ENCODE peak calls at places on chromosomes 4 and X, in eight cellular contexts. K is A549, P is left ventricle myocardium inferior, Z is tibial nerve, G is HCT116, E is ovary, U is OCI-LY7, T is GM23338. R is an unnamed sample.

GRCh38 chr4:182212211-182212761 is 30.9 kb upstream of the TENM3 start:
- DNase-seq in K (no peak), P (no peak), Z (no peak), G (no peak), E (no peak), U (no peak), T (peak), R (no peak)

GRCh38 chrX:53441531-53442321 is 7.6 kb upstream of the HSD17B10 start:
- DNase-seq in K (peak), P (peak), Z (peak), G (peak), E (peak), U (no peak), T (peak), R (no peak)

GRCh38 chrX:49610718-49611310 is 12.0 kb downstream of the GAGE1 start:
- DNase-seq in K (no peak), P (no peak), Z (no peak), G (no peak), E (no peak), U (no peak), T (no peak), R (no peak)

GRCh38 chrX:107199491-107199890 is 6.7 kb downstream of the NUP62CL start:
- DNase-seq in K (no peak), P (no peak), Z (no peak), G (no peak), E (no peak), U (no peak), T (no peak), R (peak)

GRCh38 chr4:173878701-173879100 is 348.7 kb upstream of the HAND2 start:
- DNase-seq in K (peak), P (peak), Z (no peak), G (no peak), E (no peak), U (no peak), T (no peak), R (no peak)

GRCh38 chr4:93828332-93828829 is at the start of gene ATOH1:
- DNase-seq in K (peak), P (no peak), Z (no peak), G (peak), E (no peak), U (no peak), T (peak), R (no peak)

GRCh38 chr4:181078236-181078635 is 1165.0 kb upstream of the TENM3 start:
- DNase-seq in K (no peak), P (no peak), Z (no peak), G (no peak), E (no peak), U (no peak), T (no peak), R (peak)

GRCh38 chrX:46386511-46386910 is 158.7 kb downstream of the ZNF674 start:
- DNase-seq in K (no peak), P (no peak), Z (no peak), G (no peak), E (no peak), U (peak), T (no peak), R (no peak)

GRCh38 chr4:38694330-38694729 is 30.3 kb downstream of the KLF3 start:
- DNase-seq in K (no peak), P (no peak), Z (no peak), G (no peak), E (no peak), U (no peak), T (no peak), R (no peak)

GRCh38 chr4:73068496-73069337 is 799 bp downstream of the COX18 start:
- DNase-seq in K (peak), P (no peak), Z (no peak), G (no peak), E (no peak), U (peak), T (peak), R (peak)

GRCh38 chrX:20361890-20362262 is 95.2 kb upstream of the RPS6KA3 start:
- DNase-seq in K (peak), P (no peak), Z (peak), G (no peak), E (no peak), U (no peak), T (no peak), R (no peak)

GRCh38 chr4:87677731-87678130 is 27.7 kb downstream of the DMP1 start:
- DNase-seq in K (no peak), P (peak), Z (peak), G (no peak), E (peak), U (no peak), T (no peak), R (no peak)

GRCh38 chrX:101462892-101463291 is 22.4 kb upstream of the ARMCX4 start:
- DNase-seq in K (peak), P (no peak), Z (no peak), G (peak), E (no peak), U (peak), T (peak), R (no peak)

GRCh38 chr4:142353149-142353738 is 492.9 kb downstream of the INPP4B start:
- DNase-seq in K (peak), P (no peak), Z (no peak), G (peak), E (no peak), U (peak), T (peak), R (peak)

GRCh38 chr4:75831856-75832405 is 70.3 kb downstream of the PPEF2 start:
- DNase-seq in K (no peak), P (no peak), Z (peak), G (no peak), E (no peak), U (no peak), T (peak), R (no peak)

GRCh38 chr4:94352996-94353395 is 10.4 kb upstream of the HPGDS start:
- DNase-seq in K (no peak), P (no peak), Z (peak), G (no peak), E (no peak), U (no peak), T (no peak), R (no peak)

GRCh38 chr4:174406416-174406815 is 115.9 kb downstream of the HPGD start:
- DNase-seq in K (no peak), P (peak), Z (peak), G (no peak), E (no peak), U (no peak), T (no peak), R (no peak)

GRCh38 chrX:12563121-12563520 is 228.1 kb upstream of the PRPS2 start:
- DNase-seq in K (no peak), P (no peak), Z (no peak), G (no peak), E (no peak), U (no peak), T (no peak), R (no peak)

GRCh38 chr4:25505637-25505991 is 128.6 kb downstream of the ANAPC4 start:
- DNase-seq in K (no peak), P (no peak), Z (no peak), G (no peak), E (no peak), U (no peak), T (peak), R (no peak)

GRCh38 chrX:95427389-95427788 is 1257.3 kb upstream of the DIAPH2 start:
- DNase-seq in K (no peak), P (no peak), Z (no peak), G (no peak), E (no peak), U (no peak), T (no peak), R (no peak)

GRCh38 chr4:43374352-43374751 is 481.8 kb downstream of the GRXCR1 start:
- DNase-seq in K (no peak), P (no peak), Z (no peak), G (no peak), E (no peak), U (no peak), T (no peak), R (no peak)

GRCh38 chr4:88628746-88629145 is 36.5 kb downstream of the HERC3 start:
- DNase-seq in K (no peak), P (no peak), Z (no peak), G (no peak), E (no peak), U (no peak), T (no peak), R (no peak)

GRCh38 chr4:145178740-145179139 is 1.6 kb downstream of the OTUD4 start:
- DNase-seq in K (no peak), P (no peak), Z (no peak), G (no peak), E (no peak), U (peak), T (no peak), R (no peak)

GRCh38 chr4:156949373-156949814 is 22.2 kb downstream of the PDGFC start:
- DNase-seq in K (peak), P (no peak), Z (no peak), G (no peak), E (no peak), U (no peak), T (no peak), R (peak)

GRCh38 chr4:83378426-83378825 is 43.8 kb upstream of the HPSE start:
- DNase-seq in K (peak), P (no peak), Z (no peak), G (no peak), E (no peak), U (peak), T (peak), R (no peak)

GRCh38 chrX:16617382-16617781 is 32.6 kb upstream of the S100G start:
- DNase-seq in K (no peak), P (no peak), Z (no peak), G (no peak), E (no peak), U (no peak), T (no peak), R (no peak)

GRCh38 chr4:26048962-26049361 is 134.9 kb downstream of the SMIM20 start:
- DNase-seq in K (no peak), P (no peak), Z (peak), G (no peak), E (no peak), U (no peak), T (no peak), R (no peak)

GRCh38 chrX:134377537-134377936 is 82.4 kb upstream of the HPRT1 start:
- DNase-seq in K (peak), P (no peak), Z (no peak), G (no peak), E (no peak), U (peak), T (no peak), R (no peak)

GRCh38 chr4:85932371-85933305 is 427.2 kb downstream of the MAPK10 start:
- DNase-seq in K (no peak), P (no peak), Z (no peak), G (no peak), E (no peak), U (no peak), T (no peak), R (no peak)

GRCh38 chrX:30170900-30171299 is 44.5 kb upstream of the MAGEB2 start:
- DNase-seq in K (no peak), P (no peak), Z (no peak), G (no peak), E (no peak), U (no peak), T (no peak), R (no peak)

GRCh38 chr4:80446664-80447063 is 111.1 kb downstream of the CFAP299 start:
- DNase-seq in K (no peak), P (no peak), Z (no peak), G (no peak), E (no peak), U (no peak), T (no peak), R (no peak)

GRCh38 chrX:22666441-22666840 is 333.3 kb upstream of the DDX53 start:
- DNase-seq in K (peak), P (no peak), Z (no peak), G (peak), E (no peak), U (peak), T (peak), R (no peak)

GRCh38 chr4:108702960-108703359 is 52.6 kb downstream of the OSTC start:
- DNase-seq in K (no peak), P (no peak), Z (no peak), G (no peak), E (no peak), U (no peak), T (no peak), R (peak)

GRCh38 chrX:112636951-112637541 is 42.7 kb downstream of the LHFPL1 start:
- DNase-seq in K (no peak), P (no peak), Z (no peak), G (no peak), E (no peak), U (no peak), T (no peak), R (no peak)

GRCh38 chr4:87555751-87556619 is 26.8 kb upstream of the SPARCL1 start:
- DNase-seq in K (peak), P (no peak), Z (no peak), G (no peak), E (no peak), U (no peak), T (no peak), R (peak)

GRCh38 chrX:97563531-97564133 is 679.9 kb downstream of the RPA4 start:
- DNase-seq in K (no peak), P (peak), Z (peak), G (no peak), E (peak), U (peak), T (no peak), R (peak)

GRCh38 chr4:174061026-174061425 is 222.4 kb downstream of the FBXO8 start:
- DNase-seq in K (no peak), P (no peak), Z (no peak), G (no peak), E (no peak), U (no peak), T (no peak), R (no peak)

GRCh38 chr4:82394896-82395295 is 21.1 kb upstream of the HNRNPD start:
- DNase-seq in K (no peak), P (no peak), Z (no peak), G (no peak), E (no peak), U (no peak), T (no peak), R (peak)

GRCh38 chrX:46179748-46180147 is 365.5 kb downstream of the ZNF674 start:
- DNase-seq in K (no peak), P (no peak), Z (no peak), G (peak), E (no peak), U (no peak), T (no peak), R (no peak)

GRCh38 chr4:151678048-151678853 is 82.6 kb downstream of the GATB start:
- DNase-seq in K (no peak), P (no peak), Z (no peak), G (no peak), E (no peak), U (no peak), T (no peak), R (no peak)

GRCh38 chrX:122269243-122269781 is 914.8 kb upstream of the GRIA3 start:
- DNase-seq in K (no peak), P (no peak), Z (no peak), G (no peak), E (no peak), U (no peak), T (no peak), R (no peak)

GRCh38 chrX:122268353-122268752 is 915.7 kb upstream of the GRIA3 start:
- DNase-seq in K (no peak), P (no peak), Z (no peak), G (no peak), E (no peak), U (no peak), T (no peak), R (no peak)

GRCh38 chrX:122272011-122272410 is 912.1 kb upstream of the GRIA3 start:
- DNase-seq in K (no peak), P (no peak), Z (no peak), G (no peak), E (no peak), U (no peak), T (no peak), R (no peak)

DNA sequence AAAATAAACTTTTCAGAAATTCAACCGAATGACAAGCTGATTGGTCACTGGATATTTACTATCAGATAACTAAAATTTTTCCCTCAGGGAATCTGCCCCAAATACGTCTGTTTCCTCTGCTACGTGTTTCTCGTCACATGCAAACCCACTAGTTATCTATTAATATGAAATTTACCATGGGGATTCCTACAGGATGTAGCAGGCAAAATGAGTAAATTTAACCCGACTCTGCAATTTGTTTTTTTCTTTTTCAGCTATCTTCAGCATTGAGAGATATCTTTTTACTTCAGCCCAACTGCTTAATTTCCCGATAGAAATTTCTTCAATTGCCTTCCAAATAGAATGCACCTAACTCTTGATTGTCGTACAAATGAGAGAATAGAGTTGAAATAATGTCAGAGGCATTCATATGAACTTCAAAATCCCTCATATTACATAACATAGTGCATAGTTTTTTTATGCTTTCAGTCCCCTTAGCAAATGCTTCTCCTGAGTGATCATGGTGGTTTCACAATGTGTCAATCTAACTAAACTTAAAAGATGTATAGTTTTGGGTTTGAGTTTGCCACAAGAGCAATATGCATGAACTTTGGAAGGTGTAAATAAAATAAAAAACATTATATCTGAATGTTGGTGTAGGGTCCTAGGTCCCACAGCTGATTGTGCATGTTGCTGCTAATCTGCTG is 913.1 kb upstream of the GRIA3 start:
- DNase-seq in K (no peak), P (no peak), Z (no peak), G (no peak), E (no peak), U (no peak), T (no peak), R (no peak)
- H3K4me3 ChIP-seq in K (no peak), P (no peak), Z (no peak), G (no peak), E (no peak), U (no peak), T (no peak), R (no peak)

DNA sequence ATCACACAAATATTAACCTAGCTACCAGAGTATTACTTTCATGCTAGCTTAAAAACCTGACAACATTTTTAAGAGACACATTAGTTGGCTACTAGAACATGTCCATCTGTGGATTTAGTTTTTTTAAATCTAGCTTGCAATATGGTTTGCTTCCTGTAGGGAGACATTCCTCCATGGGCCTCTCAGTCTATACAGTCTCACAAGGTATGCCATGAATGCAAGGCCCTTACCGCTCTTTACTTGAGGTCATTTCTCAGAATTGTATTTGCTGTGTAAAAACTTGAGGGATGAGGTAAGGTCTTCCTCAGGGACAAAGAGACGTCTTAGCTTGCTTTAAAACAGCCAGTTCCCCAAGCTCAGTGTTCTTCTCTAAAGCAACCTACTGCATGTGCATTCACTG is 26.9 kb downstream of the UBA6 start:
- DNase-seq in K (peak), P (no peak), Z (no peak), G (no peak), E (no peak), U (no peak), T (peak), R (no peak)
- TF ChIP-seq CTCF in K (no peak), P (no peak), Z (no peak), G (no peak), E (no peak), U (peak), T (peak), R (no peak)

GRCh38 chr4:149923736-149924135 is 108.1 kb upstream of the IQCM start:
- DNase-seq in K (peak), P (no peak), Z (no peak), G (no peak), E (no peak), U (no peak), T (peak), R (no peak)
- H3K4me3 ChIP-seq in K (no peak), P (no peak), Z (no peak), G (no peak), E (no peak), U (no peak), T (no peak), R (no peak)

GRCh38 chrX:38717871-38718270 is 83.4 kb upstream of the MID1IP1 start:
- DNase-seq in K (peak), P (no peak), Z (no peak), G (peak), E (no peak), U (peak), T (peak), R (no peak)
- TF ChIP-seq CTCF in K (peak), P (peak), Z (no peak), G (peak), E (no peak), U (peak), T (peak), R (peak)

DNA sequence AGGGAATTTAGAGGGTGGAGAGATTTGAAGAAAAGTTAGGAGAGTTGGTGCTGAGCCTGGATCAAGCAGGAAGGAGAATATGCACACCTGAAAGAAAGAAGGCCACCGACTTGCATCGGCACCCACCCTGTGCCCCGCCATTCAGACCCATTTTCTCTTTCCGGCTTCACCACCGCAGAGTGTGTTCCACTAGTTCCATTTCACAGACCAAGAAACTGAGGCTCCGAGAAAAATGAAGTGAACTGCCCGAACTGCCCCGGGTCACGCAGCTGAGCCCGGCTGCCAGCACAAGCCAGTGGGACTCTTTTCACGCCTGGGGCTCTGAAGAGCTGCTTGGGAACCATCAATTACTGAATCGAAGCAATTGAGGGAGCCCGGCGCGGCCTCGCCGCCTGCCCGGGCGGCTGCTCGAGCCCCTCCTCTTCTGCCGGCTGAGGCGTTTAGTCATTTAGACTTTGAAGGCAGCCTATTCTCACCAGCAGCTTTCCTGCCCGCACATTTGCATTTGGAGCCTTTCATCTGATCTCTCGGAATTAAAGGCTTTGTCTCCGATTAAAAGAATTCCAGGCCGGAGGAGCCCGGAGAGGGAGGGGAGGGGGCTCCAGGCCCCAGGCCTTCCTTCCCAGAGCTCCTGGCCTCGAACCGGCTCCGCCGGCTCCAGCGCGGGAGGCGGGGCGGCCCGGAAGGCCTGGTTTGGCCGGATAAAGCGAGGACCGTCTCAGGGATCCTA is 140.2 kb upstream of the PJA1 start:
- DNase-seq in K (no peak), P (no peak), Z (no peak), G (no peak), E (no peak), U (no peak), T (peak), R (no peak)
- H3K4me3 ChIP-seq in K (no peak), P (no peak), Z (no peak), G (no peak), E (no peak), U (no peak), T (peak), R (no peak)